ENCODE peak calls at places on chromosomes 6 and 20, in six cellular contexts. H is sigmoid colon, U is A549, N is tibial nerve, I is HepG2, M is stomach. F is an unnamed sample.

GRCh38 chr6:40906759-40907158 is 132.3 kb downstream of the UNC5CL start:
- DNase-seq in H (no peak), U (peak), N (no peak), I (no peak), M (no peak), F (no peak)

GRCh38 chr20:63223121-63223825 is 7.3 kb upstream of the YTHDF1 start:
- DNase-seq in H (no peak), U (peak), N (peak), I (peak), M (peak), F (no peak)

GRCh38 chr6:100493206-100493888 is 28.6 kb upstream of the SIM1 start:
- DNase-seq in H (no peak), U (no peak), N (no peak), I (no peak), M (no peak), F (no peak)

GRCh38 chr6:17640477-17640917 is 40.4 kb downstream of the FAM8A1 start:
- DNase-seq in H (no peak), U (peak), N (no peak), I (no peak), M (no peak), F (no peak)

GRCh38 chr20:33653900-33654596 is 8.1 kb upstream of the C20orf144 start:
- DNase-seq in H (peak), U (no peak), N (no peak), I (no peak), M (peak), F (peak)

GRCh38 chr6:13355043-13355945 is 27.0 kb upstream of the TBC1D7 start:
- DNase-seq in H (no peak), U (no peak), N (no peak), I (peak), M (no peak), F (no peak)

GRCh38 chr6:137217801-137218472 is 1.2 kb downstream of the IFNGR1 start:
- DNase-seq in H (no peak), U (no peak), N (peak), I (peak), M (no peak), F (no peak)

GRCh38 chr6:117624869-117625481 is 22.7 kb upstream of the GOPC start:
- DNase-seq in H (no peak), U (no peak), N (no peak), I (no peak), M (no peak), F (no peak)

GRCh38 chr6:84897874-84898635 is 133.7 kb upstream of the TBX18 start:
- DNase-seq in H (no peak), U (peak), N (no peak), I (no peak), M (no peak), F (no peak)

GRCh38 chr6:140581601-140582000 is 1207.2 kb upstream of the CITED2 start:
- DNase-seq in H (no peak), U (no peak), N (no peak), I (no peak), M (no peak), F (no peak)

GRCh38 chr20:33811763-33812672 is 870 bp downstream of the CHMP4B start:
- DNase-seq in H (peak), U (peak), N (peak), I (peak), M (peak), F (peak)

GRCh38 chr6:73927421-73927820 is 231.4 kb downstream of the CD109 start:
- DNase-seq in H (no peak), U (no peak), N (no peak), I (no peak), M (no peak), F (no peak)

GRCh38 chr20:44038681-44039123 is 124.0 kb downstream of the TOX2 start:
- DNase-seq in H (peak), U (no peak), N (no peak), I (no peak), M (peak), F (no peak)

GRCh38 chr20:57957397-57958049 is 247.7 kb upstream of the PMEPA1 start:
- DNase-seq in H (no peak), U (no peak), N (no peak), I (no peak), M (no peak), F (no peak)

GRCh38 chr6:132669690-132670291 is 10.8 kb upstream of the TAAR1 start:
- DNase-seq in H (no peak), U (peak), N (no peak), I (peak), M (no peak), F (no peak)

GRCh38 chr6:127516676-127517273 is 2.4 kb downstream of the MTCL3 start:
- DNase-seq in H (no peak), U (peak), N (peak), I (peak), M (no peak), F (no peak)

GRCh38 chr6:117485433-117485832 is 3.0 kb downstream of the DCBLD1 start:
- DNase-seq in H (no peak), U (no peak), N (no peak), I (no peak), M (no peak), F (no peak)

GRCh38 chr20:23207826-23208555 is 121.9 kb upstream of the CD93 start:
- DNase-seq in H (no peak), U (no peak), N (no peak), I (no peak), M (no peak), F (no peak)

GRCh38 chr6:159979136-159979874 is 10.4 kb downstream of the IGF2R start:
- DNase-seq in H (no peak), U (no peak), N (no peak), I (peak), M (peak), F (no peak)

GRCh38 chr6:10398439-10399218 is 16.2 kb downstream of the TFAP2A start:
- DNase-seq in H (no peak), U (no peak), N (no peak), I (no peak), M (no peak), F (no peak)

GRCh38 chr6:37099442-37099841 is 70.5 kb upstream of the PIM1 start:
- DNase-seq in H (no peak), U (peak), N (no peak), I (peak), M (no peak), F (no peak)

GRCh38 chr6:127273499-127273898 is 6.8 kb downstream of the RNF146 start:
- DNase-seq in H (no peak), U (no peak), N (no peak), I (no peak), M (no peak), F (no peak)

GRCh38 chr20:2364014-2364413 is 16.7 kb upstream of the TGM6 start:
- DNase-seq in H (no peak), U (no peak), N (no peak), I (no peak), M (no peak), F (no peak)

GRCh38 chr20:23444859-23445258 is 5.4 kb downstream of the CSTL1 start:
- DNase-seq in H (no peak), U (no peak), N (no peak), I (no peak), M (no peak), F (no peak)

GRCh38 chr6:41602864-41603608 is 35.2 kb upstream of the MDFI start:
- DNase-seq in H (peak), U (peak), N (peak), I (peak), M (peak), F (peak)

GRCh38 chr20:8408587-8409307 is 276.7 kb downstream of the PLCB1 start:
- DNase-seq in H (no peak), U (no peak), N (no peak), I (no peak), M (no peak), F (no peak)

GRCh38 chr6:33758807-33759206 is 12.1 kb upstream of the IP6K3 start:
- DNase-seq in H (no peak), U (no peak), N (no peak), I (no peak), M (peak), F (no peak)

GRCh38 chr20:56628015-56628872 is 862 bp upstream of the TFAP2C start:
- DNase-seq in H (peak), U (peak), N (no peak), I (no peak), M (no peak), F (no peak)

GRCh38 chr6:158564243-158565121 is 4.6 kb downstream of the TMEM181 start:
- DNase-seq in H (no peak), U (no peak), N (no peak), I (no peak), M (no peak), F (no peak)

GRCh38 chr6:125510405-125510804 is 208.6 kb upstream of the HDDC2 start:
- DNase-seq in H (no peak), U (no peak), N (no peak), I (no peak), M (no peak), F (no peak)

DNA sequence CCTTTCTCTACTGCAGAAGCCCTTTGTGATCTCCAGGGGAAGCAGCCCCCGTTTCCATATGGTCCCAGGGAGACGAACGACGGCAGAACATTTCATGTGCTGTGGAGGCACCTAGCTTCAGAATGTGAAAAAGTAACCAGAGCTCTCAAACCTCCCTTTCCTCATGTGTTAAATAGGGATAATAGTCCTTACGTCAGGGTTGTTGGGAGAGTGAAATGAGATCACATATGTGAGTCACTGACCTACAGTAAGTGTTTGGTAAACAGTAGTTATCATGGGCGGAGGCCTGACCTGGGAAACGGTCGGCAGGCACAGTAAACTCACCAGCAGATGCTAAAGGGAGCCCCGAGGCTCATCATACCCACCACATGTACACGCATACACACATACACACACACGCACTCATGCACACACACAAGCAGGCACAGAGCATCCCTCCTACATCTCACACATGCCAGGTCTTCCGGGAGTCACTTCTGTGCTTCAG is 89.7 kb downstream of the LY86 start:
- DNase-seq in H (no peak), U (peak), N (no peak), I (peak), M (no peak), F (no peak)
- TF ChIP-seq EP300 in H (no peak), U (no peak), N (no peak), I (no peak), M (no peak), F (no peak)

DNA sequence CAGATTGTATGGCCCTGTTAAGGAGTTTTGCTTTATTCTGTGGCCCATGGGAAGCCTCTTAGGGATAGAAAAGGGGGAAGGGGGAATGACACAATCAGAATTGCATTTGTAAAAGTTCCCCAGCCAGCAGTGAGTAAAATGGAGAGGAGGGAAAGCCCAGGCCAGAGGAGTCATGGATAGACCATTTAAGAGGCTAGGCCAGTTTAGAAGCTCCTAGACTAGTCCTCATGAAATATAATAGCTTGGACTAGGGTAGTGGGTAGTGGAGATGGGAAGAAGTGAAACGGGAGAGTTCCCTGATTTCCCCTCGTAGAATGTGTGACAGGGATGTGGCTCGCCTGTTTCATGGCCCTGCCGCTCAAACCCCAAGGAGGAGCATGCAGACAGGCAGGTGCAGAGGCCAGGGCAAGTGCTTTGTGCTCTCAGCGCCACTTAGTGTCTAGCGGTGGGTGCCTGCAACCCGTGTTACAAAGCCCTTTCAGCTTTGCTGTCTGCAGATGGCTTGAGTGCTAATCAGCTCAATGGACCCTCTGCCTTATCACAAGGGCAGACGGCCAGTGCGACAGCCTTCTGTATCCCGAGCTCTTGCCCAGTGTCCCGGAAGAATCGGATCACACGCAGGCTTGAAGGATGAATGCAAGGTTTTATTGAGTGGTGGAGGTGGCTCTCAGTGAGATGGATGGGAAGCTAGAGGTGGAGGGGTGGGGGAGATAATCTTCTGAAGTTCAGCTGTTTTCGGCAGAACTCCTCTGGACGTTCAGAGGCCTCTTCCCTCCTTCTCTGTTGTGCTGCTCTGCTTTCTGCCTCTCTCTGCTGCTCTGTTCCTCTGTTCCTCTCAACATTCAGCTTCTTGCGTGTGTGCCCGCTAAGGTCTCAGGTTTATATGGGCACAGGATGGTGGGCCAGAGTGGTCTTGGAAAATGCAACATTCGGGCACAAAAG is 141.1 kb downstream of the CEP57L1 start:
- DNase-seq in H (no peak), U (peak), N (no peak), I (peak), M (no peak), F (no peak)
- TF ChIP-seq EP300 in H (no peak), U (no peak), N (no peak), I (no peak), M (no peak), F (no peak)

GRCh38 chr6:26285143-26286134 is 79.6 kb upstream of the BTN3A2 start:
- DNase-seq in H (peak), U (peak), N (peak), I (peak), M (peak), F (peak)
- TF ChIP-seq EP300 in H (peak), U (peak), N (peak), I (peak), M (peak), F (peak)

GRCh38 chr6:139483082-139483481 is 108.6 kb upstream of the CITED2 start:
- DNase-seq in H (no peak), U (no peak), N (no peak), I (no peak), M (no peak), F (no peak)

GRCh38 chr6:139485185-139485584 is 110.7 kb upstream of the CITED2 start:
- DNase-seq in H (no peak), U (no peak), N (no peak), I (no peak), M (no peak), F (no peak)

GRCh38 chr6:139479433-139480222 is 105.2 kb upstream of the CITED2 start:
- DNase-seq in H (no peak), U (no peak), N (no peak), I (no peak), M (no peak), F (no peak)

GRCh38 chr6:139482184-139482751 is 107.8 kb upstream of the CITED2 start:
- DNase-seq in H (no peak), U (no peak), N (no peak), I (no peak), M (no peak), F (no peak)

DNA sequence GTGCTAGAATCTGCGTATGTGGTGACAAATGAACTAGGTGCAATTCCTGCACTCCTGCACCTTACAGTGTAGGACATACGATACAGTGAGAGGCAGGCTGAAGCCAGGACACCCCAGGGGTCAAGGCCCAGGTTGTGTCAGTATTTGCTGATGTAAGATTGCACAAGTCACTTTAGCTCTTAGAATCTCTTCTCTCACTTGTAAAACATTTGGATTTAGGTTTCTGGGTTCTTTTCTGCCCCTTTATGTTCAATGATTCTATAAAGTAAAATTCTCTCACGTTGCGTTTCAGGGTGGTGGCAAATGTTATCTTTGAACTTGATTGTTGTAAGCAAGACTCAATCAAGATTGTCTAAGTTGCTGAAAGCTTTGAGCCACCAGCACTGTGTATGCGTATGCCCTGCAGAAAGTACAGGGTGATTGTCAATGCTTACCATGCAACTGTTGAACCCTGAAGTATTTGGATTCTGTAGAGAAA is 105.9 kb upstream of the CITED2 start:
- DNase-seq in H (no peak), U (no peak), N (no peak), I (peak), M (no peak), F (no peak)
- TF ChIP-seq EP300 in H (no peak), U (no peak), N (no peak), I (peak), M (no peak), F (no peak)

DNA sequence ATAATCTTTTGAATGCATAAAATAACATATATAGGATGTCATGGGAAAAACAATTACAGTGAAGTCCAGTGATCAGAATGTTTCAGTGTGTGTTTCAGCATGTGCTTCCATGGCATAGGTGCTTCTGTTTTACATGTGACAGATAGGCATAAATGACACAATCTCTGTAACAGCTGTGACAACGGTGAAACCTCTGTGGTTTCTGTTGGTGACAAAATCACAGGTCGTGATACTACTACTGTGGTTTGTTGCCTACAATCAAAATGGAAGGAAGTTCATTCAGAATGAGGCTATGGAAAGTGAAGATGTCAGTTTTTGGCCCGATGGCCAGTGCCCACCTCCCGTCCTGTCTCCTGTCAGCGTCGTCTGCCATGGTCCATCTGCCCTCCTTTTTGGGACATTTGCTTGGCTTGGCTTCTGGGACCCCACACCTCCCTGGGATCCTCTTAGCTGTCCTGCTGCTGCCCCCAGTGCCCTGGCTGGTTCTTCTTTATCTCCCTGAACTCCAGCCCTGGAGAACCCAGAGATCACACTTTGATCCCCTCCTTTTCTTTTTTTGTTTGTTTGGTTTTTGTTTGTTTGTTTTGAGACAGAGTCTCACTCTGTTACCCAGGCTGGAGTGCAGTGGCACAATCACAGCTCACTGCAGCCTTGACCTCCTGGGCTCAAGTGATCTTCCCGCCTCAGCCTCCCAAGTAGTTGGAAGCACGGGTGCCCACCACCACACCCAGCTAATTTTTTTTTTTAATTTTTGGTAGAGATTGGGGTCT is 79.3 kb upstream of the NAA20 start:
- DNase-seq in H (no peak), U (no peak), N (no peak), I (no peak), M (no peak), F (no peak)
- TF ChIP-seq EP300 in H (no peak), U (no peak), N (no peak), I (no peak), M (no peak), F (no peak)

GRCh38 chr6:162331911-162332310 is 395.7 kb downstream of the PRKN start:
- DNase-seq in H (no peak), U (no peak), N (no peak), I (no peak), M (no peak), F (no peak)

GRCh38 chr6:162337412-162337811 is 390.2 kb downstream of the PRKN start:
- DNase-seq in H (no peak), U (no peak), N (no peak), I (no peak), M (no peak), F (no peak)

GRCh38 chr6:162336359-162336758 is 391.2 kb downstream of the PRKN start:
- DNase-seq in H (no peak), U (no peak), N (no peak), I (no peak), M (no peak), F (no peak)
- TF ChIP-seq EP300 in H (no peak), U (no peak), N (no peak), I (no peak), M (no peak), F (no peak)

GRCh38 chr6:15491255-15491985 is 171.4 kb downstream of the DTNBP1 start:
- DNase-seq in H (peak), U (peak), N (peak), I (peak), M (peak), F (peak)

GRCh38 chr6:15491986-15492269 is 170.9 kb downstream of the DTNBP1 start:
- DNase-seq in H (no peak), U (no peak), N (no peak), I (no peak), M (no peak), F (no peak)

GRCh38 chr6:15496345-15497131 is 166.3 kb downstream of the DTNBP1 start:
- DNase-seq in H (no peak), U (no peak), N (no peak), I (no peak), M (no peak), F (no peak)

GRCh38 chr6:15495375-15495901 is 167.4 kb downstream of the DTNBP1 start:
- DNase-seq in H (no peak), U (no peak), N (no peak), I (no peak), M (no peak), F (peak)

GRCh38 chr6:15493437-15494168 is 169.2 kb downstream of the DTNBP1 start:
- DNase-seq in H (no peak), U (no peak), N (no peak), I (no peak), M (no peak), F (no peak)
- TF ChIP-seq EP300 in H (no peak), U (no peak), N (no peak), I (no peak), M (no peak), F (no peak)

F was measured in ovary.